ENCODE peak calls at places on chromosomes 7 and 10, in six cellular contexts. One of them, this sample, is unnamed.

GRCh38 chr7:47520408-47520807 is 61.5 kb downstream of the TNS3 start:
- DNase-seq in neural progenitor cell: no peak
- DNase-seq in right lobe of liver: peak
- DNase-seq in MM.1S: no peak
- DNase-seq in OCI-LY7: no peak
- DNase-seq in foreskin fibroblast: peak
- DNase-seq in this sample: peak

GRCh38 chr10:48554246-48554645 is 50.6 kb downstream of the ARHGAP22 start:
- DNase-seq in right lobe of liver: no peak
- DNase-seq in OCI-LY7: no peak
- DNase-seq in MM.1S: no peak
- DNase-seq in neural progenitor cell: no peak
- DNase-seq in foreskin fibroblast: no peak
- DNase-seq in this sample: no peak

GRCh38 chr7:68063171-68063570 is 1066.5 kb downstream of the TYW1 start:
- DNase-seq in MM.1S: no peak
- DNase-seq in foreskin fibroblast: no peak
- DNase-seq in neural progenitor cell: peak
- DNase-seq in OCI-LY7: no peak
- DNase-seq in right lobe of liver: no peak
- DNase-seq in this sample: no peak

GRCh38 chr10:103872137-103872933 is 17.0 kb upstream of the SH3PXD2A start:
- DNase-seq in MM.1S: no peak
- DNase-seq in right lobe of liver: no peak
- DNase-seq in neural progenitor cell: no peak
- DNase-seq in OCI-LY7: no peak
- DNase-seq in foreskin fibroblast: peak
- DNase-seq in this sample: no peak

GRCh38 chr7:70574970-70575799 is 556.8 kb upstream of the GALNT17 start:
- DNase-seq in OCI-LY7: no peak
- DNase-seq in neural progenitor cell: peak
- DNase-seq in right lobe of liver: peak
- DNase-seq in foreskin fibroblast: no peak
- DNase-seq in MM.1S: no peak
- DNase-seq in this sample: no peak

GRCh38 chr10:1107679-1108078 is 51.5 kb downstream of the WDR37 start:
- DNase-seq in OCI-LY7: no peak
- DNase-seq in MM.1S: no peak
- DNase-seq in neural progenitor cell: no peak
- DNase-seq in right lobe of liver: no peak
- DNase-seq in foreskin fibroblast: no peak
- DNase-seq in this sample: peak

GRCh38 chr7:107700570-107700969 is 39.9 kb downstream of the SLC26A4 start:
- DNase-seq in MM.1S: no peak
- DNase-seq in OCI-LY7: no peak
- DNase-seq in foreskin fibroblast: peak
- DNase-seq in neural progenitor cell: no peak
- DNase-seq in right lobe of liver: no peak
- DNase-seq in this sample: no peak

GRCh38 chr10:96384471-96384870 is 25.7 kb upstream of the OPALIN start:
- DNase-seq in OCI-LY7: no peak
- DNase-seq in neural progenitor cell: no peak
- DNase-seq in foreskin fibroblast: no peak
- DNase-seq in MM.1S: no peak
- DNase-seq in right lobe of liver: no peak
- DNase-seq in this sample: no peak

GRCh38 chr7:30028749-30029635 is 780 bp downstream of the PLEKHA8 start:
- DNase-seq in foreskin fibroblast: peak
- DNase-seq in OCI-LY7: peak
- DNase-seq in right lobe of liver: no peak
- DNase-seq in neural progenitor cell: peak
- DNase-seq in MM.1S: peak
- DNase-seq in this sample: no peak

GRCh38 chr7:56218510-56218909 is 102.3 kb upstream of the NUPR2 start:
- DNase-seq in MM.1S: no peak
- DNase-seq in foreskin fibroblast: no peak
- DNase-seq in neural progenitor cell: no peak
- DNase-seq in OCI-LY7: no peak
- DNase-seq in right lobe of liver: no peak
- DNase-seq in this sample: no peak

DNA sequence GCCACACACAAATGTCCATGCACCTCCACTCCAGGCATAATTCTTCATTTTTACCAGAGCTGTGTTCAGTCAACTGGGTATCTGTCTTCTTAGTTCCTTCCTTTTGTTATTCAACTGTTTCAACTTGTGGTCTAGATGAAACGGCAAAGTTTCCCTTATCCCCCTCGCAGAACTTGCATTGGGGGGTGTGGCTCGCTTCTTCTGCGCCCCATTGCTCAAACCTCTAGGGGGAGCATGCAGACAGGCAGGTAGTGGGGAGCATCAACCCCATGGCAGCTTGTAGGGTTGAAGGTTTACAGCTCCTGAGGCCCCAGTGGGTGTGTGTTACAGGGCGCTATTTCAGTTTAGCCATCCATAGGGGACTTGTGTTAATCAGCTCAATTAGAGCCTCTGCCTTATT is 38.3 kb upstream of the COBL start:
- DNase-seq in neural progenitor cell: no peak
- DNase-seq in MM.1S: no peak
- DNase-seq in OCI-LY7: no peak
- DNase-seq in right lobe of liver: no peak
- DNase-seq in foreskin fibroblast: no peak
- DNase-seq in this sample: no peak
- TF ChIP-seq CTCF in neural progenitor cell: peak
- TF ChIP-seq CTCF in MM.1S: no peak
- TF ChIP-seq CTCF in OCI-LY7: peak
- TF ChIP-seq CTCF in right lobe of liver: no peak
- TF ChIP-seq CTCF in foreskin fibroblast: no peak
- TF ChIP-seq CTCF in this sample: no peak

GRCh38 chr10:43196981-43197833 is 59.0 kb downstream of the CSGALNACT2 start:
- DNase-seq in right lobe of liver: no peak
- DNase-seq in neural progenitor cell: no peak
- DNase-seq in MM.1S: no peak
- DNase-seq in OCI-LY7: no peak
- DNase-seq in foreskin fibroblast: no peak
- DNase-seq in this sample: no peak

GRCh38 chr10:43198682-43199005 is 60.4 kb downstream of the CSGALNACT2 start:
- DNase-seq in right lobe of liver: no peak
- DNase-seq in foreskin fibroblast: no peak
- DNase-seq in OCI-LY7: no peak
- DNase-seq in neural progenitor cell: no peak
- DNase-seq in MM.1S: no peak
- DNase-seq in this sample: peak

GRCh38 chr10:43199088-43199683 is 60.9 kb downstream of the CSGALNACT2 start:
- DNase-seq in foreskin fibroblast: no peak
- DNase-seq in OCI-LY7: no peak
- DNase-seq in neural progenitor cell: no peak
- DNase-seq in MM.1S: no peak
- DNase-seq in right lobe of liver: no peak
- DNase-seq in this sample: no peak

GRCh38 chr10:43196131-43196980 is 58.1 kb downstream of the CSGALNACT2 start:
- DNase-seq in foreskin fibroblast: no peak
- DNase-seq in neural progenitor cell: no peak
- DNase-seq in right lobe of liver: peak
- DNase-seq in MM.1S: no peak
- DNase-seq in OCI-LY7: no peak
- DNase-seq in this sample: peak

DNA sequence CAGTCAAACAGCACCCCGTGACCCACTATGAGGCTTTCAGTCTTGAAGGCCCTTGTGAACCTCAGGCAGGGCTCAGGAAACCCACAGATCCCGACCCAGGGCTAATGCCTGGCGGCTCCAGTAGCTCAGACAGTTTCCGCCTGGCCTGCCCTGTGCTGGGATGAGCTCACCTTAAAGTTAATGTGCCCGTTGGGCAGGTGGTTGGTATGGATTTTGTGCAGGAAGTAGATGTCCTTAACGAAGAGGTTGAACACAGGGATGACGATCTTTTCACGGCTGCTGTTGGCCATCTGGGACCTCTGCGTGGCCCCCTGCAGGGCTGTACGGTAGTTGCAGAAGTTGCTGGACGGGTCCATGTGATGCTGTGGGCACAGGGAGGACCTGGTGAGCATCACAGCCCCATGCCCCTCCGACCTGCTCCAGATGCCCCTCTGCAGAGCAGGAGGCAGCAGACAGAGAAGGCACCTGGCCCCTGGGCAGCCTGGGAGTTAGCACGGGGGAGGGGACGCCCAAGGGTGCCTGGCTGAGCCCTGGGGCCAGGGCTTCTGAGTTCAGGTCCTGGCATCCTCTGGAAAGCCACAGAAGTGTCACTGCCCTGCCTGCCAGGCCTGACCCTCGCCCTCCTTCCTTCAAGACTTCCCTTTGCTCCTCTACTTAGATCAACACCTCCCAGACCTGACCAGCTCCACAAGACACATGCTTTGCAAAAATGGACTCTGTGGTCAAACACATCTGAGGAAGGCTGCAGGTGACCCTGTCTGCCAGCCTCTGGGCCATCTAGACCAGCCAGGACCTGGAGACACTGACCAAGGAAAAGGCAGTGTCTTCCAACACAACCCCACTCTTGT is 59.8 kb downstream of the CSGALNACT2 start:
- DNase-seq in MM.1S: no peak
- DNase-seq in neural progenitor cell: peak
- DNase-seq in right lobe of liver: peak
- DNase-seq in OCI-LY7: peak
- DNase-seq in foreskin fibroblast: peak
- DNase-seq in this sample: peak
- TF ChIP-seq CTCF in MM.1S: peak
- TF ChIP-seq CTCF in neural progenitor cell: peak
- TF ChIP-seq CTCF in right lobe of liver: peak
- TF ChIP-seq CTCF in OCI-LY7: peak
- TF ChIP-seq CTCF in foreskin fibroblast: peak
- TF ChIP-seq CTCF in this sample: no peak

DNA sequence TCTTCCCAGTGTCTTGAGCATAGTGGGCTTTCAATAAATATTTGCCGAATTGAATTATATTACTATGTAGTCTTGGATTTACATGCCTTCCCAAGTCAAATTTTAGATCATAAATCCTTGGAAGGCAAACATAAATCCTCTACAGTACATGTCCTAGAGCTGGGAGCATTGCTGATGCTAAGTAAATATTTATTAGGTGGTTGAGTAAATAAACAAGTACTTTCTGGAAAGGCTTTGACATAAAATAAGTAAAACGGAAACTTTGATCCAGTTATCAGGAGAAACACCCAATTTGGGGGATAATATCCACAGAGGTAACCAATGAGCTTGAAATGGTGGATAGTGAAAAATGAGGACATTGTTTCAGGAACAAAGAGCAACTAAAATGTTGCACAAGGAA is 162.8 kb upstream of the SVIL start:
- DNase-seq in MM.1S: no peak
- DNase-seq in right lobe of liver: no peak
- DNase-seq in OCI-LY7: no peak
- DNase-seq in foreskin fibroblast: no peak
- DNase-seq in neural progenitor cell: no peak
- DNase-seq in this sample: no peak
- TF ChIP-seq CTCF in MM.1S: no peak
- TF ChIP-seq CTCF in right lobe of liver: no peak
- TF ChIP-seq CTCF in OCI-LY7: no peak
- TF ChIP-seq CTCF in foreskin fibroblast: no peak
- TF ChIP-seq CTCF in neural progenitor cell: no peak
- TF ChIP-seq CTCF in this sample: no peak

DNA sequence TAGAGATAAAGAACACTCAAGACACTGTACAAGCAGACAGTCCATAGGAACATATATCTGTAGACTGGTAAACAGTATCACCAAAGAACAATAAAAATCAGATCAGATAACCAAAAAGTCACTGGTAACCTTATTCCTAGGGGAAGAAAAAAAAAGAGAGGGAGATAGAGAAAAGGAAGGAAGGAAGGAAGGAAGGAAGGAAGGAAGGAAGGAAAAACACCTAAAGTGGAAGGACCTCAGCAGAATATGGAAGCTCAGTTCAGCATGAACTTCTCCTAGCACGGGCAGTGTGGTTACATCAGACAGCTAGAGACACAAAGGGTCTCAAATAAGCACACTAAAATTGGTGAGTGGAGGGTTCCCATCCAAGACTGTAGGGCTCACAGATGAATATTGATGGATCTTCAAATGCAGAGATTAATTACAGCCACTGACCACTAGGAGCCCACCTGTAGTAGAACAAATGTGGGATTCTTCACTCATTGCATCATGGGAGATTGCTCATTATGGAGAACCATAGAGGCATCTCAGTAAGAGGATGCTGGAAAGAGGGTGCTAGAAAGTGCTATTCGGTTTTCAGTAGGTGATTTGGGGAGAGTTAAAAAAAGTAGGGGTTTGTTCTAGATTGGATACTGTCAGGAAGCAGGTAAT is 293.4 kb upstream of the C7orf33 start:
- DNase-seq in OCI-LY7: peak
- DNase-seq in MM.1S: no peak
- DNase-seq in foreskin fibroblast: no peak
- DNase-seq in neural progenitor cell: no peak
- DNase-seq in right lobe of liver: no peak
- DNase-seq in this sample: no peak
- TF ChIP-seq CTCF in OCI-LY7: peak
- TF ChIP-seq CTCF in MM.1S: peak
- TF ChIP-seq CTCF in foreskin fibroblast: no peak
- TF ChIP-seq CTCF in neural progenitor cell: peak
- TF ChIP-seq CTCF in right lobe of liver: no peak
- TF ChIP-seq CTCF in this sample: no peak

DNA sequence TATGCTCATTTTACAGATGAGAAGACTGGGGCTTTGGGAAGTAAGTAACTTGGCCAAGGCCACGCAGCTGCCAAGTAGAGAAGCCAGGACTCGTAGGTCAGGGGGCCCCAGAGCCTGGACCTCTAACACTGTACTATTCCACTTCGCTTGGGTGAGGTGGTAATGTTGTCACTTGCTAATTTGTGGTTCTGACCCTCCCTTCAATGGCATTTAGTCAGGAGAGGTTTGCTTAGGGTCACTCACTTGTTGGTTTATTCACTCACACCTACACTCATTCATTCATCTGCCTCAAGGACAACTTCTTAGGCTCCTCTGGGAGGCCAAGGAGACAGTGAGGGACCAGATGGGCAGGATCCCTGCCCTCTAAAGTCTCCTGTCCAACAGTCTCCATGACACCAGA is 21.3 kb downstream of the BTBD16 start:
- DNase-seq in foreskin fibroblast: no peak
- DNase-seq in MM.1S: no peak
- DNase-seq in right lobe of liver: no peak
- DNase-seq in neural progenitor cell: no peak
- DNase-seq in OCI-LY7: no peak
- DNase-seq in this sample: no peak
- TF ChIP-seq CTCF in foreskin fibroblast: no peak
- TF ChIP-seq CTCF in MM.1S: no peak
- TF ChIP-seq CTCF in right lobe of liver: no peak
- TF ChIP-seq CTCF in neural progenitor cell: no peak
- TF ChIP-seq CTCF in OCI-LY7: no peak
- TF ChIP-seq CTCF in this sample: no peak

This sample was measured in mucosa of descending colon.